ENCODE peak calls at places on chromosomes 1 and 21, in ten cellular contexts. N, J, H, F, P, G, O, T, E and R are unnamed samples.

GRCh38 chr21:33199516-33200217 is 30.1 kb upstream of the IFNAR2 start:
- DNase-seq in P (peak), E (peak), G (peak), F (peak), N (peak), J (peak), O (peak), T (peak), H (peak), R (peak)

GRCh38 chr1:8307628-8308027 is 10.3 kb upstream of the SLC45A1 start:
- DNase-seq in N (no peak), H (no peak), O (no peak), F (no peak), J (no peak), T (no peak), G (no peak), P (no peak), E (no peak), R (no peak)

GRCh38 chr1:226778657-226779058 is 39.6 kb upstream of the ITPKB start:
- DNase-seq in N (peak), O (no peak), E (no peak), P (no peak), T (no peak), J (no peak), H (peak), F (no peak), G (peak), R (peak)

GRCh38 chr1:57845041-57845440 is 421.2 kb upstream of the DAB1 start:
- DNase-seq in E (no peak), H (no peak), P (no peak), F (no peak), O (no peak), N (peak), G (no peak), T (no peak), J (no peak), R (peak)

GRCh38 chr21:44702973-44703730 is 6.2 kb downstream of the KRTAP10-12 start:
- DNase-seq in G (no peak), J (no peak), O (peak), T (no peak), H (peak), E (no peak), P (no peak), F (peak), N (no peak), R (no peak)

GRCh38 chr1:101781437-101781836 is 215.3 kb downstream of the OLFM3 start:
- DNase-seq in T (no peak), G (peak), N (no peak), F (peak), O (no peak), E (no peak), H (no peak), J (no peak), P (no peak), R (no peak)

GRCh38 chr21:45831991-45832740 is 149.4 kb upstream of the COL6A1 start:
- DNase-seq in N (no peak), T (no peak), H (peak), P (no peak), O (no peak), F (no peak), G (peak), J (no peak), E (no peak), R (no peak)

GRCh38 chr1:5010656-5011055 is 356.2 kb downstream of the AJAP1 start:
- DNase-seq in J (no peak), F (no peak), P (no peak), H (no peak), N (no peak), G (no peak), O (no peak), E (no peak), T (no peak), R (no peak)

GRCh38 chr21:28554660-28555475 is 437.8 kb downstream of the LTN1 start:
- DNase-seq in T (no peak), N (peak), P (no peak), J (peak), F (no peak), H (no peak), G (no peak), E (no peak), O (no peak), R (no peak)

GRCh38 chr21:45420623-45421041 is 15.7 kb downstream of the COL18A1 start:
- DNase-seq in P (no peak), N (peak), E (no peak), H (no peak), G (no peak), J (no peak), O (no peak), T (no peak), F (no peak), R (no peak)

GRCh38 chr1:198936371-198937083 is 297.7 kb downstream of the PTPRC start:
- DNase-seq in T (no peak), O (no peak), E (no peak), F (no peak), N (peak), P (no peak), G (peak), H (no peak), J (no peak), R (no peak)

GRCh38 chr1:201471772-201472171 is 2.8 kb upstream of the PHLDA3 start:
- DNase-seq in F (no peak), O (no peak), T (no peak), N (peak), H (no peak), J (no peak), E (no peak), P (no peak), G (peak), R (no peak)

GRCh38 chr1:153598309-153599172 is 14.4 kb downstream of the S100A16 start:
- DNase-seq in O (no peak), P (no peak), T (no peak), J (peak), H (no peak), N (peak), G (peak), F (no peak), E (peak), R (no peak)

GRCh38 chr1:217917277-217917887 is 286.2 kb downstream of the SPATA17 start:
- DNase-seq in E (no peak), F (no peak), H (no peak), O (no peak), N (no peak), G (no peak), P (no peak), T (no peak), J (no peak), R (no peak)

GRCh38 chr1:30354410-30354809 is 369.0 kb downstream of the MATN1 start:
- DNase-seq in H (no peak), P (no peak), G (no peak), F (no peak), J (no peak), E (no peak), O (no peak), T (no peak), N (no peak), R (no peak)

GRCh38 chr1:109640285-109640865 is 15.5 kb upstream of the GSTM4 start:
- DNase-seq in H (peak), G (peak), N (peak), T (peak), P (peak), O (peak), F (peak), J (peak), E (peak), R (no peak)

GRCh38 chr1:186896211-186896610 is 67.5 kb downstream of the PLA2G4A start:
- DNase-seq in G (no peak), P (no peak), H (no peak), J (no peak), N (no peak), F (no peak), O (no peak), E (no peak), T (no peak), R (no peak)

GRCh38 chr21:45859762-45860357 is 121.7 kb upstream of the COL6A1 start:
- DNase-seq in E (no peak), J (no peak), N (no peak), H (no peak), G (no peak), P (no peak), T (no peak), O (no peak), F (no peak), R (no peak)

GRCh38 chr1:114545796-114546195 is 34.8 kb upstream of the TRIM33 start:
- DNase-seq in P (no peak), N (no peak), O (no peak), T (no peak), E (no peak), H (no peak), G (no peak), F (no peak), J (no peak), R (no peak)

GRCh38 chr1:2240251-2241156 is 12.4 kb downstream of the SKI start:
- DNase-seq in F (peak), T (no peak), P (no peak), O (peak), N (no peak), J (no peak), E (no peak), G (peak), H (peak), R (no peak)

GRCh38 chr1:223029985-223030769 is 112.9 kb downstream of the TLR5 start:
- DNase-seq in J (peak), N (no peak), P (no peak), O (no peak), G (no peak), H (no peak), E (no peak), F (no peak), T (no peak), R (no peak)

GRCh38 chr1:33393524-33393923 is 37.4 kb downstream of the PHC2 start:
- DNase-seq in O (no peak), F (no peak), T (no peak), G (no peak), H (no peak), P (no peak), J (no peak), N (no peak), E (no peak), R (no peak)